ENCODE peak calls at places on chromosomes 6 and 20, in nine cellular contexts. One of them, this sample, is unnamed.

GRCh38 chr6:144544266-144544830 is 259.2 kb downstream of the UTRN start:
- DNase-seq in IMR-90: no peak
- DNase-seq in H1: no peak
- DNase-seq in esophagus muscularis mucosa: no peak
- DNase-seq in tibial nerve: no peak
- DNase-seq in heart left ventricle: no peak
- DNase-seq in breast epithelium: no peak
- DNase-seq in stomach: no peak
- DNase-seq in A549: no peak
- DNase-seq in this sample: no peak

GRCh38 chr6:165636415-165637048 is 26.5 kb downstream of the PDE10A start:
- DNase-seq in A549: no peak
- DNase-seq in IMR-90: peak; percentile 64
- DNase-seq in breast epithelium: no peak
- DNase-seq in H1: no peak
- DNase-seq in stomach: no peak
- DNase-seq in esophagus muscularis mucosa: no peak
- DNase-seq in tibial nerve: no peak
- DNase-seq in heart left ventricle: no peak
- DNase-seq in this sample: no peak

GRCh38 chr6:89989742-89990141 is 95.5 kb downstream of the GJA10 start:
- DNase-seq in IMR-90: peak; percentile 94
- DNase-seq in stomach: no peak
- DNase-seq in esophagus muscularis mucosa: no peak
- DNase-seq in heart left ventricle: no peak
- DNase-seq in A549: no peak
- DNase-seq in breast epithelium: peak; percentile 68
- DNase-seq in tibial nerve: no peak
- DNase-seq in H1: no peak
- DNase-seq in this sample: no peak

GRCh38 chr6:123168892-123169851 is 173.1 kb downstream of the CLVS2 start:
- DNase-seq in esophagus muscularis mucosa: no peak
- DNase-seq in H1: no peak
- DNase-seq in A549: no peak
- DNase-seq in heart left ventricle: no peak
- DNase-seq in IMR-90: no peak
- DNase-seq in stomach: no peak
- DNase-seq in breast epithelium: no peak
- DNase-seq in tibial nerve: no peak
- DNase-seq in this sample: no peak

GRCh38 chr6:160348209-160348551 is at the start of gene SLC22A3:
- DNase-seq in esophagus muscularis mucosa: no peak
- DNase-seq in breast epithelium: no peak
- DNase-seq in H1: peak; percentile 74
- DNase-seq in A549: no peak
- DNase-seq in stomach: peak; percentile 57
- DNase-seq in heart left ventricle: peak; percentile 35
- DNase-seq in IMR-90: no peak
- DNase-seq in tibial nerve: no peak
- DNase-seq in this sample: no peak

GRCh38 chr6:131764350-131764749 is 43.5 kb upstream of the ENPP1 start:
- DNase-seq in H1: no peak
- DNase-seq in heart left ventricle: no peak
- DNase-seq in breast epithelium: no peak
- DNase-seq in stomach: no peak
- DNase-seq in tibial nerve: no peak
- DNase-seq in IMR-90: peak; percentile 23
- DNase-seq in esophagus muscularis mucosa: no peak
- DNase-seq in A549: no peak
- DNase-seq in this sample: no peak

GRCh38 chr20:63224272-63225081 is 8.5 kb upstream of the YTHDF1 start:
- DNase-seq in IMR-90: peak; percentile 44
- DNase-seq in tibial nerve: no peak
- DNase-seq in heart left ventricle: peak; percentile 45
- DNase-seq in breast epithelium: no peak
- DNase-seq in A549: peak; percentile 60
- DNase-seq in H1: no peak
- DNase-seq in stomach: peak; percentile 74
- DNase-seq in esophagus muscularis mucosa: no peak
- DNase-seq in this sample: peak; percentile 75

GRCh38 chr6:1701668-1702353 is 92.1 kb downstream of the FOXC1 start:
- DNase-seq in tibial nerve: no peak
- DNase-seq in A549: no peak
- DNase-seq in heart left ventricle: no peak
- DNase-seq in IMR-90: peak; percentile 95
- DNase-seq in H1: no peak
- DNase-seq in breast epithelium: no peak
- DNase-seq in esophagus muscularis mucosa: no peak
- DNase-seq in stomach: no peak
- DNase-seq in this sample: no peak

GRCh38 chr6:42041131-42042055 is 8.9 kb upstream of the TAF8 start:
- DNase-seq in H1: no peak
- DNase-seq in IMR-90: no peak
- DNase-seq in breast epithelium: no peak
- DNase-seq in stomach: no peak
- DNase-seq in A549: no peak
- DNase-seq in heart left ventricle: peak; percentile 41
- DNase-seq in esophagus muscularis mucosa: no peak
- DNase-seq in tibial nerve: no peak
- DNase-seq in this sample: no peak

GRCh38 chr6:42367353-42368011 is 84.2 kb downstream of the TRERF1 start:
- DNase-seq in A549: no peak
- DNase-seq in IMR-90: peak; percentile 60
- DNase-seq in breast epithelium: no peak
- DNase-seq in tibial nerve: no peak
- DNase-seq in heart left ventricle: no peak
- DNase-seq in esophagus muscularis mucosa: no peak
- DNase-seq in H1: no peak
- DNase-seq in stomach: no peak
- DNase-seq in this sample: no peak

GRCh38 chr20:1894951-1895673 is at the start of gene SIRPA:
- DNase-seq in heart left ventricle: peak; percentile 68
- DNase-seq in stomach: peak; percentile 55
- DNase-seq in H1: peak; percentile 62
- DNase-seq in esophagus muscularis mucosa: peak; percentile 93
- DNase-seq in IMR-90: peak; percentile 64
- DNase-seq in A549: peak; percentile 86
- DNase-seq in breast epithelium: peak; percentile 63
- DNase-seq in tibial nerve: no peak
- DNase-seq in this sample: peak; percentile 50

GRCh38 chr6:40328988-40329545 is 258.1 kb downstream of the LRFN2 start:
- DNase-seq in A549: no peak
- DNase-seq in tibial nerve: no peak
- DNase-seq in H1: peak; percentile 78
- DNase-seq in esophagus muscularis mucosa: no peak
- DNase-seq in breast epithelium: no peak
- DNase-seq in heart left ventricle: no peak
- DNase-seq in stomach: no peak
- DNase-seq in IMR-90: no peak
- DNase-seq in this sample: no peak

GRCh38 chr20:47638851-47639250 is 137.2 kb downstream of the NCOA3 start:
- DNase-seq in stomach: no peak
- DNase-seq in IMR-90: no peak
- DNase-seq in breast epithelium: no peak
- DNase-seq in H1: no peak
- DNase-seq in tibial nerve: no peak
- DNase-seq in A549: no peak
- DNase-seq in esophagus muscularis mucosa: no peak
- DNase-seq in heart left ventricle: no peak
- DNase-seq in this sample: no peak

GRCh38 chr6:39865011-39865888 is 69.0 kb downstream of the MOCS1 start:
- DNase-seq in heart left ventricle: peak; percentile 65
- DNase-seq in stomach: peak; percentile 81
- DNase-seq in breast epithelium: peak; percentile 23
- DNase-seq in H1: peak; percentile 95
- DNase-seq in A549: peak; percentile 26
- DNase-seq in esophagus muscularis mucosa: no peak
- DNase-seq in tibial nerve: peak; percentile 68
- DNase-seq in IMR-90: peak; percentile 60
- DNase-seq in this sample: peak; percentile 66

GRCh38 chr6:38776515-38776914 is 61.4 kb downstream of the DNAH8 start:
- DNase-seq in IMR-90: peak; percentile 25
- DNase-seq in breast epithelium: no peak
- DNase-seq in stomach: no peak
- DNase-seq in A549: no peak
- DNase-seq in heart left ventricle: no peak
- DNase-seq in tibial nerve: no peak
- DNase-seq in esophagus muscularis mucosa: no peak
- DNase-seq in H1: no peak
- DNase-seq in this sample: no peak

GRCh38 chr6:68639826-68640505 is 4.9 kb downstream of the ADGRB3 start:
- DNase-seq in breast epithelium: no peak
- DNase-seq in IMR-90: no peak
- DNase-seq in H1: peak; percentile 42
- DNase-seq in tibial nerve: no peak
- DNase-seq in heart left ventricle: no peak
- DNase-seq in stomach: no peak
- DNase-seq in esophagus muscularis mucosa: no peak
- DNase-seq in A549: no peak
- DNase-seq in this sample: no peak

GRCh38 chr6:122114733-122115132 is 284.7 kb upstream of the HSF2 start:
- DNase-seq in heart left ventricle: no peak
- DNase-seq in breast epithelium: no peak
- DNase-seq in stomach: no peak
- DNase-seq in tibial nerve: no peak
- DNase-seq in esophagus muscularis mucosa: no peak
- DNase-seq in H1: no peak
- DNase-seq in IMR-90: peak; percentile 3
- DNase-seq in A549: no peak
- DNase-seq in this sample: no peak

GRCh38 chr6:131029661-131030297 is 33.3 kb downstream of the EPB41L2 start:
- DNase-seq in H1: no peak
- DNase-seq in heart left ventricle: no peak
- DNase-seq in stomach: no peak
- DNase-seq in tibial nerve: no peak
- DNase-seq in esophagus muscularis mucosa: no peak
- DNase-seq in A549: no peak
- DNase-seq in breast epithelium: no peak
- DNase-seq in IMR-90: peak; percentile 65
- DNase-seq in this sample: no peak

GRCh38 chr20:50199703-50200102 is 9.1 kb downstream of the CEBPB start:
- DNase-seq in stomach: no peak
- DNase-seq in esophagus muscularis mucosa: no peak
- DNase-seq in heart left ventricle: no peak
- DNase-seq in breast epithelium: no peak
- DNase-seq in IMR-90: no peak
- DNase-seq in H1: no peak
- DNase-seq in tibial nerve: no peak
- DNase-seq in A549: no peak
- DNase-seq in this sample: no peak
- TF ChIP-seq POLR2A in stomach: no peak
- TF ChIP-seq POLR2A in esophagus muscularis mucosa: no peak
- TF ChIP-seq POLR2A in heart left ventricle: no peak
- TF ChIP-seq POLR2A in breast epithelium: no peak
- TF ChIP-seq POLR2A in IMR-90: no peak
- TF ChIP-seq POLR2A in H1: no peak
- TF ChIP-seq POLR2A in tibial nerve: no peak
- TF ChIP-seq POLR2A in A549: no peak
- TF ChIP-seq POLR2A in this sample: no peak

GRCh38 chr6:26457796-26458688 is at the start of gene BTN2A1:
- DNase-seq in stomach: peak; percentile 79
- DNase-seq in esophagus muscularis mucosa: peak; percentile 95
- DNase-seq in A549: peak; percentile 83
- DNase-seq in IMR-90: peak; percentile 95
- DNase-seq in tibial nerve: peak; percentile 64
- DNase-seq in heart left ventricle: peak; percentile 86
- DNase-seq in breast epithelium: peak; percentile 83
- DNase-seq in H1: peak; percentile 71
- DNase-seq in this sample: peak; percentile 79
- TF ChIP-seq CTCF in stomach: no peak
- TF ChIP-seq CTCF in esophagus muscularis mucosa: no peak
- TF ChIP-seq CTCF in A549: peak; percentile 8
- TF ChIP-seq CTCF in IMR-90: no peak
- TF ChIP-seq CTCF in tibial nerve: no peak
- TF ChIP-seq CTCF in heart left ventricle: no peak
- TF ChIP-seq CTCF in breast epithelium: no peak
- TF ChIP-seq CTCF in H1: no peak
- TF ChIP-seq CTCF in this sample: peak; percentile 0

GRCh38 chr6:44289726-44290125 is 19.5 kb downstream of the TMEM151B start:
- DNase-seq in A549: no peak
- DNase-seq in H1: no peak
- DNase-seq in tibial nerve: no peak
- DNase-seq in breast epithelium: no peak
- DNase-seq in stomach: no peak
- DNase-seq in IMR-90: no peak
- DNase-seq in heart left ventricle: no peak
- DNase-seq in esophagus muscularis mucosa: no peak
- DNase-seq in this sample: peak; percentile 60

GRCh38 chr6:44294832-44295791 is 18.0 kb downstream of the AARS2 start:
- DNase-seq in esophagus muscularis mucosa: no peak
- DNase-seq in breast epithelium: no peak
- DNase-seq in H1: no peak
- DNase-seq in heart left ventricle: no peak
- DNase-seq in A549: no peak
- DNase-seq in stomach: no peak
- DNase-seq in IMR-90: no peak
- DNase-seq in tibial nerve: no peak
- DNase-seq in this sample: no peak

GRCh38 chr6:44292661-44293365 is 20.3 kb downstream of the AARS2 start:
- DNase-seq in heart left ventricle: no peak
- DNase-seq in A549: no peak
- DNase-seq in IMR-90: no peak
- DNase-seq in breast epithelium: no peak
- DNase-seq in H1: no peak
- DNase-seq in tibial nerve: no peak
- DNase-seq in esophagus muscularis mucosa: no peak
- DNase-seq in stomach: no peak
- DNase-seq in this sample: no peak

GRCh38 chr6:44286747-44287146 is 16.5 kb downstream of the TMEM151B start:
- DNase-seq in heart left ventricle: no peak
- DNase-seq in IMR-90: no peak
- DNase-seq in H1: no peak
- DNase-seq in stomach: no peak
- DNase-seq in tibial nerve: no peak
- DNase-seq in esophagus muscularis mucosa: no peak
- DNase-seq in A549: no peak
- DNase-seq in breast epithelium: no peak
- DNase-seq in this sample: no peak

GRCh38 chr6:44291841-44292240 is 21.3 kb downstream of the AARS2 start:
- DNase-seq in tibial nerve: no peak
- DNase-seq in H1: no peak
- DNase-seq in heart left ventricle: no peak
- DNase-seq in esophagus muscularis mucosa: no peak
- DNase-seq in IMR-90: no peak
- DNase-seq in breast epithelium: no peak
- DNase-seq in stomach: no peak
- DNase-seq in A549: no peak
- DNase-seq in this sample: no peak
- TF ChIP-seq POLR2A in tibial nerve: no peak
- TF ChIP-seq POLR2A in H1: no peak
- TF ChIP-seq POLR2A in heart left ventricle: no peak
- TF ChIP-seq POLR2A in esophagus muscularis mucosa: no peak
- TF ChIP-seq POLR2A in IMR-90: no peak
- TF ChIP-seq POLR2A in breast epithelium: no peak
- TF ChIP-seq POLR2A in stomach: no peak
- TF ChIP-seq POLR2A in A549: no peak
- TF ChIP-seq POLR2A in this sample: no peak

DNA sequence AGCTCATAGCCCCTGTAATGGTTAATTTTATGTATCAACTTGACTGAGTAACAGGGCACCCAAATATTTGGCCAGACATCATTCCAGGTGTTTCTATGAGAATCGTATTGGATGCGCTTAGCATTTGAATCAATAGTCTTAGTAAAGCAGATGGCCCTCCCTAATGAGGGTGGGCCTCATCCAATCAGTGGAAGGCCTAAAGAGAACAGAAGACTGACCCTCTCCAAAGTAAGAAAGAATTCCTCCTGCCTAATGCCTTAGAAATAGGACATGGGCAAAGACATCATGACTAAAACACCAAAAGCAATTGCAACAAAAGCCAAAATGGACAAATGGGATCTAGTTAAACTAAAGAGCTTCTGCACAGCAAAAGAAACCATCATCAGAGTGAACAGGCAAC is 352.5 kb upstream of the SASH1 start:
- DNase-seq in breast epithelium: no peak
- DNase-seq in esophagus muscularis mucosa: no peak
- DNase-seq in A549: no peak
- DNase-seq in H1: no peak
- DNase-seq in IMR-90: no peak
- DNase-seq in stomach: no peak
- DNase-seq in heart left ventricle: no peak
- DNase-seq in tibial nerve: no peak
- DNase-seq in this sample: no peak
- TF ChIP-seq CTCF in breast epithelium: no peak
- TF ChIP-seq CTCF in esophagus muscularis mucosa: no peak
- TF ChIP-seq CTCF in A549: no peak
- TF ChIP-seq CTCF in H1: no peak
- TF ChIP-seq CTCF in IMR-90: no peak
- TF ChIP-seq CTCF in stomach: no peak
- TF ChIP-seq CTCF in heart left ventricle: no peak
- TF ChIP-seq CTCF in tibial nerve: no peak
- TF ChIP-seq CTCF in this sample: no peak